ENCODE peak calls at places on chromosomes 2 and 18, in seven cellular contexts. R is retina, L is mesenteric fat pad, U is lower lobe of right lung, W is left cardiac atrium, Z is NCI-H1048, V is PC-9. M is an unnamed sample.

GRCh38 chr2:509888-510287 is 167.3 kb downstream of the TMEM18 start:
- DNase-seq in R (no peak), L (no peak), U (no peak), W (no peak), Z (no peak), V (no peak), M (no peak)

GRCh38 chr18:2961828-2962227 is 51.1 kb downstream of the LPIN2 start:
- DNase-seq in R (peak), L (no peak), U (no peak), W (no peak), Z (no peak), V (no peak), M (no peak)

GRCh38 chr2:35160871-35161270 is 1194.7 kb upstream of the CRIM1 start:
- DNase-seq in R (no peak), L (no peak), U (no peak), W (no peak), Z (no peak), V (no peak), M (no peak)

GRCh38 chr2:150126839-150127238 is 360.6 kb downstream of the RND3 start:
- DNase-seq in R (no peak), L (no peak), U (no peak), W (no peak), Z (no peak), V (no peak), M (no peak)

GRCh38 chr2:105320651-105321215 is 8.8 kb downstream of the TGFBRAP1 start:
- DNase-seq in R (no peak), L (no peak), U (no peak), W (no peak), Z (no peak), V (no peak), M (no peak)

GRCh38 chr2:181411105-181411849 is 45.9 kb upstream of the ITGA4 start:
- DNase-seq in R (peak), L (no peak), U (no peak), W (no peak), Z (no peak), V (no peak), M (no peak)

GRCh38 chr2:60140180-60140579 is 413.3 kb downstream of the BCL11A start:
- DNase-seq in R (no peak), L (no peak), U (no peak), W (no peak), Z (no peak), V (no peak), M (no peak)

GRCh38 chr2:85611217-85611704 is 605 bp downstream of the C2orf68 start:
- DNase-seq in R (no peak), L (no peak), U (no peak), W (no peak), Z (no peak), V (no peak), M (no peak)

GRCh38 chr2:71892132-71892730 is 255.4 kb downstream of the CYP26B1 start:
- DNase-seq in R (no peak), L (peak), U (no peak), W (no peak), Z (no peak), V (no peak), M (no peak)

GRCh38 chr2:85133751-85134254 is 611 bp downstream of the TCF7L1 start:
- DNase-seq in R (peak), L (no peak), U (peak), W (peak), Z (no peak), V (no peak), M (no peak)

GRCh38 chr18:61546598-61546997 is 213.4 kb downstream of the CDH20 start:
- DNase-seq in R (no peak), L (no peak), U (no peak), W (no peak), Z (no peak), V (no peak), M (peak)

GRCh38 chr2:30252723-30253688 is 21.7 kb downstream of the LBH start:
- DNase-seq in R (peak), L (peak), U (no peak), W (peak), Z (no peak), V (peak), M (peak)

GRCh38 chr2:134491796-134492441 is 226.9 kb downstream of the TMEM163 start:
- DNase-seq in R (no peak), L (no peak), U (no peak), W (peak), Z (no peak), V (no peak), M (no peak)

GRCh38 chr2:127479219-127479825 is 47.0 kb downstream of the IWS1 start:
- DNase-seq in R (peak), L (no peak), U (no peak), W (no peak), Z (no peak), V (peak), M (peak)

GRCh38 chr18:8703181-8703638 is 2.1 kb upstream of the MTCL1 start:
- DNase-seq in R (peak), L (no peak), U (no peak), W (no peak), Z (no peak), V (no peak), M (no peak)

GRCh38 chr2:217792611-217793527 is 209.9 kb downstream of the TNS1 start:
- DNase-seq in R (no peak), L (no peak), U (no peak), W (no peak), Z (no peak), V (no peak), M (no peak)

M was measured in brain microvascular endothelial cell.